ENCODE peak calls at places on chromosomes 1 and 21, in six cellular contexts. J is GM12878, S is SK-N-SH, D is HCT116, H is HepG2, M is H1. X is an unnamed sample. For H3K27me3 and H3K4me1, the result is how much of the 10 kb centered on the place peaks cover.

GRCh38 chr1:43440358-43440757 is 13.4 kb downstream of the HYI start:
- DNase-seq in J (no peak), S (no peak), D (no peak), H (no peak), M (no peak), X (no peak)

GRCh38 chr1:185733818-185734709 is at the start of gene HMCN1:
- DNase-seq in J (no peak), S (peak), D (peak), H (peak), M (peak), X (peak)

GRCh38 chr1:220483700-220484099 is 44.2 kb upstream of the MARK1 start:
- DNase-seq in J (no peak), S (no peak), D (no peak), H (no peak), M (no peak), X (peak)

GRCh38 chr1:179021873-179022272 is 3.8 kb upstream of the FAM20B start:
- DNase-seq in J (no peak), S (peak), D (no peak), H (peak), M (no peak), X (no peak)

GRCh38 chr21:40840441-40840840 is 6.5 kb downstream of the DSCAM start:
- DNase-seq in J (no peak), S (no peak), D (no peak), H (no peak), M (no peak), X (no peak)

GRCh38 chr1:23525558-23526174 is 5.4 kb downstream of the E2F2 start:
- DNase-seq in J (no peak), S (no peak), D (no peak), H (no peak), M (no peak), X (no peak)

GRCh38 chr1:200258447-200259375 is 151.1 kb downstream of the ZNF281 start:
- DNase-seq in J (no peak), S (peak), D (peak), H (peak), M (no peak), X (no peak)

GRCh38 chr1:109792056-109792831 is 28.5 kb upstream of the EPS8L3 start:
- DNase-seq in J (no peak), S (peak), D (no peak), H (peak), M (no peak), X (peak)

GRCh38 chr21:41957991-41958766 is 4.4 kb upstream of the C2CD2 start:
- DNase-seq in J (no peak), S (no peak), D (peak), H (peak), M (no peak), X (no peak)

GRCh38 chr1:236143104-236143948 is 987 bp downstream of the GPR137B start:
- DNase-seq in J (no peak), S (peak), D (no peak), H (no peak), M (no peak), X (no peak)

GRCh38 chr1:7404046-7404742 is 366.9 kb upstream of the VAMP3 start:
- DNase-seq in J (no peak), S (no peak), D (no peak), H (no peak), M (no peak), X (no peak)

GRCh38 chr1:168428063-168428731 is 115.6 kb downstream of the XCL2 start:
- DNase-seq in J (no peak), S (peak), D (no peak), H (no peak), M (no peak), X (peak)

GRCh38 chr1:89865498-89866385 is 44.9 kb downstream of the LRRC8D start:
- DNase-seq in J (no peak), S (no peak), D (peak), H (no peak), M (no peak), X (no peak)

GRCh38 chr1:186617860-186618780 is 62.1 kb downstream of the PTGS2 start:
- DNase-seq in J (peak), S (no peak), D (no peak), H (no peak), M (no peak), X (no peak)

GRCh38 chr1:19370453-19371170 is 58.5 kb downstream of the SLC66A1 start:
- DNase-seq in J (no peak), S (no peak), D (no peak), H (no peak), M (no peak), X (no peak)

GRCh38 chr1:220410681-220411080 is 117.3 kb upstream of the MARK1 start:
- DNase-seq in J (no peak), S (no peak), D (no peak), H (no peak), M (no peak), X (no peak)

GRCh38 chr1:23202263-23202749 is 15.0 kb downstream of the HTR1D start:
- DNase-seq in J (no peak), S (no peak), D (no peak), H (no peak), M (no peak), X (no peak)

GRCh38 chr1:212667223-212668139 is 32.2 kb downstream of the BATF3 start:
- DNase-seq in J (no peak), S (peak), D (peak), H (peak), M (no peak), X (peak)

GRCh38 chr1:179143332-179143731 is 61.5 kb downstream of the TOR3A start:
- DNase-seq in J (no peak), S (no peak), D (peak), H (no peak), M (no peak), X (no peak)

GRCh38 chr1:188497020-188497419 is 1668.3 kb downstream of the PLA2G4A start:
- DNase-seq in J (no peak), S (no peak), D (no peak), H (no peak), M (no peak), X (no peak)

GRCh38 chr1:40848530-40849189 is 13.5 kb downstream of the CITED4 start:
- DNase-seq in J (no peak), S (peak), D (peak), H (peak), M (no peak), X (peak)

DNA sequence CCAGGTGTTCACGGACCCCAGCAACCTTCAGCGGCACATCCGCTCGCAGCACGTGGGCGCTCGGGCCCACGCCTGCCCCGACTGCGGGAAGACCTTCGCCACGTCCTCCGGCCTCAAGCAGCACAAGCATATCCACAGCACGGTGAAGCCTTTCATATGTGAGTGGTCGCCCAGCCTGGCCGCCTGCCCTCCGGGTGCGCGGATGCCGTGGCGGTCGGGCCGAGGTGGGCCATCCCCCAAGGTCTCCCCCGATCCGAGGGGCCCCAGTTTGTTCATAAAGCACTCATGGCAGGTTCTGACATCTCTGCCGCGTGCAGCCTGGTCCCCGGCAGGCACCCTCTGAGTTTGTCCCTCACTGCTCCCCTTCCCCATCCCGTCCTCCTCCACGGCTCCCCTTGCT is 49.0 kb upstream of the ARHGEF16 start:
- DNase-seq in J (no peak), S (no peak), D (no peak), H (no peak), M (no peak), X (no peak)
- H3K27me3 ChIP-seq in J (under half), S (under half), D (under half), H (under half), M (under half), X (under half)

GRCh38 chr21:43866233-43866632 is 1.2 kb downstream of the AGPAT3 start:
- DNase-seq in J (no peak), S (peak), D (no peak), H (no peak), M (no peak), X (no peak)
- TF ChIP-seq YY1 in J (peak), S (no peak), D (no peak), H (no peak), M (no peak), X (no peak)

DNA sequence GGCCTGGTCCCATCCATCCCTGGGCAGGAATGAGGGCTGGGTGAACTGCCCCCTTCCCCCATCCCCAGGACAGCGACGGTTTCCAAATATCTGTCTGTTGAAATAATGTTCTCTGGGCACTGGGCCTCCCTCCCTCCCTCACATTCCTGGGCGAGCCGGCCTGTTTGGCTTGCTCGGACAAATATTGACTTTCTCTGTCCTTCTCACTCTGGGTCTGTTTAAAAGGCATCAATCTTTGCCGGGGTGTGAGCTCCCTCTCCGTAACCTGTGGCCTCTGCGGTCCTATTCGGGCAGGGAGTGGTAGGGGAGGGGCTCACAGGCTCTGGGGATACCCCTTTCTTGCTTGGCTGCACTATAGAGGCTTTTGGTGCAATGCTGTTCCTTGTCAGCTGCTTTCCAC is 40.2 kb downstream of the FOXD2 start:
- DNase-seq in J (no peak), S (no peak), D (no peak), H (peak), M (no peak), X (no peak)
- H3K4me1 ChIP-seq in J (under half), S (under half), D (under half), H (under half), M (under half), X (under half)

DNA sequence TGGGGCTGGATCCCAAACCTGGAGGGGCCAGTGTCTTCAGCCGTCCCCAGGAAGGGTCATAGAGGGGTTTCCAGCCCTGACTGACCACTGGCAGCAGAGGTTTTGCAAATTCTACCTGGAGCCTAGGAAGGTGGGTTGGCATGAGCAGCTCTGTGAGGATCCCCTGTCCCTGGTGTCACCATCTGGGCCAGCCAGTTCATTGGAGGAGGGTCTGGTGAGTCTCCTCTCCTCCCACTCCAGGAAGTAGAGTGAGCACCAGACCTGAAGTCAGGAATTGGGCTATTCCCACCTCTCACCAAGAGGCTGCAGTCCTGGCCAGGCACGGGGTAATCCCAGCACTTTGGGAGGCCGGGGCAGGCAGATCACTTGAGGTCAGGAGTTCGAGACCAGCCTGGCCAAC is 57.4 kb downstream of the UBIAD1 start:
- DNase-seq in J (no peak), S (no peak), D (no peak), H (no peak), M (no peak), X (no peak)
- H3K27me3 ChIP-seq in J (under half), S (under half), D (under half), H (under half), M (under half), X (under half)

GRCh38 chr1:66373072-66373685 is 160.8 kb upstream of the SGIP1 start:
- DNase-seq in J (no peak), S (no peak), D (no peak), H (no peak), M (no peak), X (no peak)
- TF ChIP-seq YY1 in J (no peak), S (no peak), D (no peak), H (no peak), M (no peak), X (no peak)